ENCODE peak calls at places on chromosomes 16 and 17, in seven cellular contexts. X, L, J, S, Y, G and T are unnamed samples.

GRCh38 chr17:46736100-46736499 is 82.4 kb downstream of the WNT3 start:
- DNase-seq in X (no peak), L (no peak), J (no peak), S (no peak), Y (no peak), G (peak; percentile 94), T (no peak)

GRCh38 chr16:54342001-54342776 is 55.6 kb upstream of the IRX3 start:
- DNase-seq in X (no peak), L (no peak), J (peak; percentile 16), S (no peak), Y (no peak), G (no peak), T (no peak)

GRCh38 chr16:73063284-73063733 is 15.4 kb upstream of the ZFHX3 start:
- DNase-seq in X (no peak), L (no peak), J (no peak), S (no peak), Y (no peak), G (no peak), T (no peak)

GRCh38 chr17:65556910-65557348 is 4.5 kb downstream of the AXIN2 start:
- DNase-seq in X (no peak), L (no peak), J (no peak), S (no peak), Y (no peak), G (no peak), T (no peak)

GRCh38 chr16:89658221-89658879 is 714 bp downstream of the SPATA33 start:
- DNase-seq in X (peak; percentile 53), L (no peak), J (peak; percentile 45), S (no peak), Y (peak; percentile 71), G (peak; percentile 34), T (peak; percentile 9)

GRCh38 chr16:19116711-19117449 is 3.1 kb downstream of the ITPRIPL2 start:
- DNase-seq in X (no peak), L (no peak), J (no peak), S (no peak), Y (no peak), G (peak; percentile 19), T (no peak)

GRCh38 chr16:23858496-23859062 is 22.8 kb downstream of the PRKCB start:
- DNase-seq in X (no peak), L (no peak), J (no peak), S (no peak), Y (no peak), G (no peak), T (no peak)

GRCh38 chr17:42754782-42755181 is 6.2 kb upstream of the RAMP2 start:
- DNase-seq in X (no peak), L (no peak), J (no peak), S (no peak), Y (no peak), G (no peak), T (peak; percentile 70)

GRCh38 chr16:49524578-49525315 is 151.1 kb downstream of the C16orf78 start:
- DNase-seq in X (no peak), L (no peak), J (no peak), S (no peak), Y (peak; percentile 92), G (no peak), T (no peak)

GRCh38 chr16:65336169-65336568 is 214.3 kb upstream of the CDH11 start:
- DNase-seq in X (no peak), L (no peak), J (no peak), S (no peak), Y (no peak), G (no peak), T (peak; percentile 74)

GRCh38 chr16:58464916-58465731 is 34.8 kb upstream of the NDRG4 start:
- DNase-seq in X (peak; percentile 69), L (no peak), J (no peak), S (no peak), Y (peak; percentile 84), G (no peak), T (no peak)

GRCh38 chr17:6474376-6474775 is 30.1 kb downstream of the PIMREG start:
- DNase-seq in X (no peak), L (no peak), J (no peak), S (no peak), Y (no peak), G (no peak), T (no peak)

GRCh38 chr16:57115504-57116182 is 23.3 kb downstream of the CPNE2 start:
- DNase-seq in X (peak; percentile 84), L (no peak), J (peak; percentile 37), S (no peak), Y (peak; percentile 70), G (no peak), T (no peak)

GRCh38 chr17:78769200-78769773 is 12.8 kb downstream of the CYTH1 start:
- DNase-seq in X (no peak), L (no peak), J (no peak), S (no peak), Y (no peak), G (peak; percentile 51), T (no peak)

GRCh38 chr17:33637534-33637933 is 344.4 kb upstream of the ASIC2 start:
- DNase-seq in X (no peak), L (peak; percentile 59), J (no peak), S (no peak), Y (no peak), G (no peak), T (no peak)

GRCh38 chr17:34146440-34147043 is 108.5 kb upstream of the CCL2 start:
- DNase-seq in X (peak; percentile 77), L (peak; percentile 74), J (peak; percentile 79), S (no peak), Y (peak; percentile 64), G (peak; percentile 55), T (peak; percentile 30)

GRCh38 chr16:30767767-30768465 is 5.8 kb downstream of the RNF40 start:
- DNase-seq in X (no peak), L (no peak), J (no peak), S (no peak), Y (no peak), G (peak; percentile 38), T (no peak)

GRCh38 chr17:39536468-39536867 is 71.3 kb downstream of the NEUROD2 start:
- DNase-seq in X (no peak), L (no peak), J (no peak), S (no peak), Y (no peak), G (no peak), T (no peak)

GRCh38 chr17:8572767-8573166 is 57.8 kb downstream of the MYH10 start:
- DNase-seq in X (no peak), L (no peak), J (no peak), S (no peak), Y (no peak), G (no peak), T (no peak)

GRCh38 chr17:55299162-55299838 is 34.5 kb downstream of the HLF start:
- DNase-seq in X (no peak), L (no peak), J (no peak), S (no peak), Y (no peak), G (no peak), T (no peak)

GRCh38 chr16:1014771-1015495 is 33.4 kb downstream of the SOX8 start:
- DNase-seq in X (peak; percentile 67), L (no peak), J (peak; percentile 39), S (no peak), Y (no peak), G (no peak), T (no peak)

GRCh38 chr16:57349212-57350031 is 9.2 kb upstream of the CCL22 start:
- DNase-seq in X (no peak), L (no peak), J (no peak), S (no peak), Y (no peak), G (peak; percentile 45), T (no peak)

GRCh38 chr16:88985521-88985920 is 8.5 kb upstream of the CBFA2T3 start:
- DNase-seq in X (no peak), L (no peak), J (no peak), S (no peak), Y (no peak), G (no peak), T (no peak)

GRCh38 chr17:73304971-73305786 is 6.6 kb downstream of the CDC42EP4 start:
- DNase-seq in X (peak; percentile 35), L (no peak), J (peak; percentile 85), S (peak; percentile 55), Y (no peak), G (no peak), T (peak; percentile 84)

GRCh38 chr17:66369830-66370229 is 67.4 kb downstream of the PRKCA start:
- DNase-seq in X (no peak), L (no peak), J (no peak), S (no peak), Y (no peak), G (no peak), T (no peak)

GRCh38 chr16:49515016-49515415 is 141.4 kb downstream of the C16orf78 start:
- DNase-seq in X (no peak), L (no peak), J (no peak), S (no peak), Y (no peak), G (no peak), T (no peak)

GRCh38 chr16:27980076-27980775 is 83.3 kb downstream of the GSG1L start:
- DNase-seq in X (no peak), L (no peak), J (no peak), S (no peak), Y (no peak), G (no peak), T (no peak)
- TF ChIP-seq CTCF in X (no peak), L (no peak), J (no peak), S (no peak), Y (no peak), G (no peak), T (no peak)

GRCh38 chr17:50050431-50051032 is 5.4 kb upstream of the ITGA3 start:
- DNase-seq in X (no peak), L (no peak), J (no peak), S (no peak), Y (no peak), G (no peak), T (no peak)

GRCh38 chr17:50052822-50053653 is 2.9 kb upstream of the ITGA3 start:
- DNase-seq in X (no peak), L (no peak), J (peak; percentile 37), S (no peak), Y (peak; percentile 56), G (no peak), T (peak; percentile 51)

GRCh38 chr17:50051082-50051576 is 4.8 kb upstream of the ITGA3 start:
- DNase-seq in X (no peak), L (peak; percentile 15), J (peak; percentile 70), S (peak; percentile 96), Y (no peak), G (no peak), T (peak; percentile 100)

GRCh38 chr17:50052241-50052788 is 3.6 kb upstream of the ITGA3 start:
- DNase-seq in X (no peak), L (no peak), J (no peak), S (no peak), Y (no peak), G (no peak), T (peak; percentile 74)

GRCh38 chr17:50051606-50052005 is 4.3 kb upstream of the ITGA3 start:
- DNase-seq in X (no peak), L (no peak), J (no peak), S (no peak), Y (no peak), G (no peak), T (peak; percentile 71)
- TF ChIP-seq EZH2phosphoT487 in X (no peak), L (no peak), J (no peak), S (no peak), Y (no peak), G (no peak), T (no peak)

GRCh38 chr16:10402975-10403374 is 17.1 kb downstream of the ATF7IP2 start:
- DNase-seq in X (no peak), L (no peak), J (no peak), S (no peak), Y (no peak), G (no peak), T (no peak)
- H3K9me3 ChIP-seq in X (peaks cover 4% of the 10 kb centered on the region), L (no peaks in the 10 kb centered on the region), J (no peaks in the 10 kb centered on the region), S (peaks cover 4% of the 10 kb centered on the region), Y (no peaks in the 10 kb centered on the region), G (peaks cover 8% of the 10 kb centered on the region), T (no peaks in the 10 kb centered on the region)

GRCh38 chr17:64017381-64017980 is 3.0 kb downstream of the ICAM2 start:
- DNase-seq in X (no peak), L (no peak), J (no peak), S (no peak), Y (no peak), G (no peak), T (peak; percentile 37)
- TF ChIP-seq CTCF in X (peak; percentile 36), L (peak; percentile 31), J (no peak), S (peak; percentile 40), Y (peak; percentile 51), G (peak; percentile 66), T (peak; percentile 53)